ENCODE peak calls at places on chromosome 1, in six cellular contexts. N, Z, R, G, I and J are unnamed samples.

GRCh38 chr1:19814681-19815503 is at the start of gene RNF186:
- DNase-seq in N (no peak), Z (no peak), R (no peak), G (no peak), I (no peak), J (no peak)

GRCh38 chr1:111197598-111198289 is 2.7 kb downstream of the DENND2D start:
- DNase-seq in N (peak; percentile 39), Z (no peak), R (peak; percentile 25), G (peak; percentile 53), I (no peak), J (peak; percentile 43)

GRCh38 chr1:208007938-208008342 is 97.0 kb upstream of the CD34 start:
- DNase-seq in N (no peak), Z (no peak), R (peak; percentile 91), G (no peak), I (no peak), J (peak; percentile 56)

GRCh38 chr1:3679799-3680453 is 27.6 kb downstream of the TP73 start:
- DNase-seq in N (no peak), Z (no peak), R (no peak), G (no peak), I (no peak), J (no peak)

GRCh38 chr1:168089326-168089978 is 47.3 kb downstream of the GPR161 start:
- DNase-seq in N (no peak), Z (no peak), R (peak; percentile 14), G (no peak), I (no peak), J (no peak)

GRCh38 chr1:227489572-227489971 is 73.8 kb upstream of the ZNF678 start:
- DNase-seq in N (no peak), Z (no peak), R (no peak), G (no peak), I (no peak), J (no peak)

GRCh38 chr1:12001249-12001917 is 17.9 kb upstream of the MIIP start:
- DNase-seq in N (no peak), Z (no peak), R (peak; percentile 48), G (no peak), I (no peak), J (peak; percentile 52)

GRCh38 chr1:90502194-90502593 is 214.9 kb downstream of the BARHL2 start:
- DNase-seq in N (no peak), Z (no peak), R (no peak), G (no peak), I (no peak), J (no peak)

GRCh38 chr1:202850593-202851362 is 38.2 kb downstream of the RABIF start:
- DNase-seq in N (no peak), Z (no peak), R (no peak), G (no peak), I (no peak), J (no peak)

GRCh38 chr1:32816676-32817158 is 441 bp downstream of the YARS1 start:
- DNase-seq in N (no peak), Z (no peak), R (peak; percentile 54), G (no peak), I (no peak), J (no peak)

GRCh38 chr1:28770601-28771165 is 33.9 kb downstream of the YTHDF2 start:
- DNase-seq in N (no peak), Z (no peak), R (no peak), G (no peak), I (no peak), J (no peak)

GRCh38 chr1:225941949-225942222 is 866 bp upstream of the LEFTY2 start:
- DNase-seq in N (no peak), Z (no peak), R (no peak), G (no peak), I (no peak), J (no peak)